ENCODE peak calls at places on chromosome 4, in nine cellular contexts. I, X, E, H, B, Z, D, M and J are unnamed samples.

GRCh38 chr4:62676962-62677361 is 1476.8 kb downstream of the ADGRL3 start:
- DNase-seq in I (no peak), X (no peak), E (no peak), H (no peak), B (no peak), Z (no peak), D (no peak), M (no peak), J (no peak)

GRCh38 chr4:172851534-172851933 is 317.1 kb upstream of the GALNT7 start:
- DNase-seq in I (no peak), X (no peak), E (no peak), H (no peak), B (no peak), Z (no peak), D (no peak), M (no peak), J (no peak)

GRCh38 chr4:2792711-2793577 is at the start of gene SH3BP2:
- DNase-seq in I (peak; percentile 52), X (peak; percentile 69), E (no peak), H (peak; percentile 71), B (peak; percentile 94), Z (peak; percentile 90), D (no peak), M (peak; percentile 94), J (peak; percentile 74)

GRCh38 chr4:95867919-95868318 is 28.0 kb downstream of the PDHA2 start:
- DNase-seq in I (no peak), X (no peak), E (no peak), H (no peak), B (no peak), Z (peak; percentile 74), D (no peak), M (no peak), J (peak; percentile 1)

GRCh38 chr4:3777033-3777390 is 10.8 kb downstream of the ADRA2C start:
- DNase-seq in I (no peak), X (no peak), E (no peak), H (no peak), B (no peak), Z (no peak), D (no peak), M (no peak), J (no peak)

GRCh38 chr4:6900181-6900812 is 9.3 kb upstream of the TBC1D14 start:
- DNase-seq in I (no peak), X (no peak), E (no peak), H (no peak), B (no peak), Z (no peak), D (no peak), M (no peak), J (no peak)

GRCh38 chr4:87956501-87956900 is 19.0 kb upstream of the SPP1 start:
- DNase-seq in I (no peak), X (no peak), E (no peak), H (no peak), B (no peak), Z (no peak), D (no peak), M (no peak), J (no peak)

GRCh38 chr4:186719925-186720694 is 3.5 kb downstream of the FAT1 start:
- DNase-seq in I (no peak), X (no peak), E (no peak), H (peak; percentile 48), B (no peak), Z (peak; percentile 85), D (peak; percentile 46), M (no peak), J (no peak)

GRCh38 chr4:24775750-24776149 is 19.6 kb upstream of the SOD3 start:
- DNase-seq in I (no peak), X (no peak), E (no peak), H (no peak), B (no peak), Z (no peak), D (no peak), M (no peak), J (no peak)

GRCh38 chr4:22463179-22463578 is 52.7 kb downstream of the ADGRA3 start:
- DNase-seq in I (no peak), X (no peak), E (no peak), H (no peak), B (no peak), Z (peak; percentile 28), D (no peak), M (no peak), J (no peak)

GRCh38 chr4:42359686-42360085 is 37.6 kb upstream of the SHISA3 start:
- DNase-seq in I (no peak), X (no peak), E (no peak), H (no peak), B (no peak), Z (no peak), D (no peak), M (no peak), J (no peak)

GRCh38 chr4:108965031-108965430 is 202.2 kb upstream of the ETNPPL start:
- DNase-seq in I (no peak), X (no peak), E (no peak), H (no peak), B (no peak), Z (no peak), D (no peak), M (no peak), J (no peak)

GRCh38 chr4:84582302-84582987 is 482 bp upstream of the CDS1 start:
- DNase-seq in I (peak; percentile 87), X (peak; percentile 88), E (peak; percentile 51), H (peak; percentile 88), B (peak; percentile 86), Z (peak; percentile 97), D (peak; percentile 53), M (peak; percentile 86), J (peak; percentile 78)

GRCh38 chr4:14403132-14403531 is 599.1 kb upstream of the CPEB2 start:
- DNase-seq in I (no peak), X (no peak), E (no peak), H (no peak), B (no peak), Z (no peak), D (no peak), M (no peak), J (no peak)

GRCh38 chr4:100949350-100949935 is 397.9 kb downstream of the PPP3CA start:
- DNase-seq in I (no peak), X (no peak), E (no peak), H (no peak), B (no peak), Z (no peak), D (no peak), M (no peak), J (no peak)

GRCh38 chr4:20464381-20464780 is 212.7 kb downstream of the SLIT2 start:
- DNase-seq in I (no peak), X (peak; percentile 40), E (no peak), H (no peak), B (no peak), Z (no peak), D (peak; percentile 83), M (no peak), J (no peak)

GRCh38 chr4:109350121-109350520 is 47.7 kb upstream of the COL25A1 start:
- DNase-seq in I (no peak), X (no peak), E (no peak), H (no peak), B (no peak), Z (no peak), D (no peak), M (no peak), J (no peak)

GRCh38 chr4:170853422-170854021 is 763.8 kb upstream of the AADAT start:
- DNase-seq in I (no peak), X (peak; percentile 7), E (no peak), H (peak; percentile 73), B (peak; percentile 19), Z (peak; percentile 80), D (peak; percentile 32), M (peak; percentile 48), J (peak; percentile 65)

GRCh38 chr4:173990126-173990878 is 293.2 kb downstream of the FBXO8 start:
- DNase-seq in I (no peak), X (peak; percentile 25), E (no peak), H (peak; percentile 28), B (no peak), Z (peak; percentile 77), D (peak; percentile 6), M (no peak), J (peak; percentile 38)